ENCODE peak calls at places on chromosomes 1 and 21, in four cellular contexts. D is NCI-H1417, Y is body of pancreas, C is caudate nucleus. A is an unnamed sample.

GRCh38 chr1:221747840-221748239 is 6.0 kb upstream of the DUSP10 start:
- DNase-seq in Y (no peak), D (no peak), C (no peak), A (no peak)

GRCh38 chr1:207565546-207566468 is 69.8 kb downstream of the CR1 start:
- DNase-seq in D (peak), Y (no peak), C (no peak), A (peak)

GRCh38 chr1:185608166-185608565 is 126.0 kb upstream of the HMCN1 start:
- DNase-seq in Y (no peak), C (no peak), D (no peak), A (no peak)

GRCh38 chr1:219177363-219177762 is 3.7 kb downstream of the LYPLAL1 start:
- DNase-seq in D (no peak), Y (no peak), C (no peak), A (no peak)

GRCh38 chr1:32703479-32704291 is 1.1 kb upstream of the SYNC start:
- DNase-seq in C (no peak), D (no peak), Y (no peak), A (no peak)

GRCh38 chr1:25727026-25727818 is 72.8 kb upstream of the SELENON start:
- DNase-seq in C (no peak), Y (no peak), D (no peak), A (no peak)

GRCh38 chr1:59484090-59484489 is 187.2 kb downstream of the FGGY start:
- DNase-seq in C (no peak), D (no peak), Y (no peak), A (no peak)

GRCh38 chr21:33473344-33473743 is 6.4 kb downstream of the TMEM50B start:
- DNase-seq in D (no peak), C (no peak), Y (no peak), A (no peak)

GRCh38 chr1:59156526-59157196 is 140.2 kb upstream of the FGGY start:
- DNase-seq in D (peak), C (no peak), Y (peak), A (peak)

GRCh38 chr1:64092851-64093371 is 110.5 kb upstream of the UBE2U start:
- DNase-seq in D (no peak), C (no peak), Y (no peak), A (no peak)

GRCh38 chr1:174815036-174815435 is 184.7 kb upstream of the CACYBP start:
- DNase-seq in C (no peak), Y (no peak), D (no peak), A (no peak)

GRCh38 chr1:167502719-167503452 is 15.4 kb downstream of the CD247 start:
- DNase-seq in D (no peak), Y (no peak), C (no peak), A (no peak)

GRCh38 chr21:46424621-46425020 is 34.1 kb upstream of the DIP2A start:
- DNase-seq in Y (no peak), D (no peak), C (no peak), A (no peak)

GRCh38 chr1:25503551-25504426 is 39.6 kb upstream of the LDLRAP1 start:
- DNase-seq in D (peak), Y (peak), C (no peak), A (peak)

GRCh38 chr1:2213576-2214505 is 14.3 kb upstream of the SKI start:
- DNase-seq in Y (peak), C (no peak), D (no peak), A (no peak)

GRCh38 chr1:35577071-35577998 is 4.2 kb downstream of the TFAP2E start:
- DNase-seq in C (no peak), D (no peak), Y (peak), A (no peak)

GRCh38 chr21:33543505-33544129 is 779 bp downstream of the SON start:
- DNase-seq in C (no peak), Y (no peak), D (no peak), A (no peak)

GRCh38 chr1:247077768-247078314 is 770 bp downstream of the ZNF670 start:
- DNase-seq in D (no peak), C (no peak), Y (no peak), A (peak)

GRCh38 chr1:218312509-218312908 is 27.4 kb downstream of the RRP15 start:
- DNase-seq in Y (no peak), D (no peak), C (no peak), A (no peak)

GRCh38 chr1:18635833-18636671 is 5.4 kb downstream of the PAX7 start:
- DNase-seq in Y (no peak), C (no peak), D (no peak), A (no peak)

GRCh38 chr1:205517763-205518162 is 13.3 kb downstream of the CDK18 start:
- DNase-seq in Y (no peak), C (no peak), D (no peak), A (no peak)

GRCh38 chr1:204170494-204171155 is 4.5 kb upstream of the REN start:
- DNase-seq in C (no peak), D (no peak), Y (peak), A (no peak)